ENCODE peak calls at places on chromosomes 12 and 14, in seven cellular contexts. R is H9, G is IMR-90, Z is mesenchymal stem cell, C is H1, W is mesendoderm, M is trophoblast cell. K is an unnamed sample.

GRCh38 chr14:61201171-61201570 is 80.0 kb downstream of the TMEM30B start:
- DNase-seq in R (no peak), G (no peak), Z (no peak), C (no peak), W (no peak), M (no peak), K (no peak)

GRCh38 chr14:94640721-94641631 is 28.8 kb downstream of the SERPINA3 start:
- DNase-seq in R (no peak), G (no peak), Z (no peak), C (no peak), W (peak; percentile 51), M (no peak), K (no peak)

GRCh38 chr12:12885060-12885792 is 6.1 kb upstream of the GPRC5A start:
- DNase-seq in R (peak; percentile 69), G (no peak), Z (no peak), C (no peak), W (peak; percentile 74), M (no peak), K (no peak)

GRCh38 chr14:98278805-98279204 is 993.2 kb downstream of the BCL11B start:
- DNase-seq in R (no peak), G (no peak), Z (no peak), C (no peak), W (no peak), M (no peak), K (no peak)

GRCh38 chr12:52362118-52362726 is 5.1 kb downstream of the KRT85 start:
- DNase-seq in R (peak; percentile 73), G (no peak), Z (no peak), C (no peak), W (peak; percentile 13), M (no peak), K (no peak)

GRCh38 chr12:4830568-4830967 is 79.1 kb upstream of the KCNA1 start:
- DNase-seq in R (peak; percentile 55), G (no peak), Z (no peak), C (no peak), W (no peak), M (no peak), K (no peak)

GRCh38 chr12:111091036-111091435 is 170.7 kb upstream of the MYL2 start:
- DNase-seq in R (no peak), G (no peak), Z (no peak), C (no peak), W (no peak), M (no peak), K (no peak)

GRCh38 chr12:68240079-68240478 is 13.3 kb downstream of the IL22 start:
- DNase-seq in R (no peak), G (peak; percentile 82), Z (peak; percentile 92), C (no peak), W (peak; percentile 23), M (no peak), K (no peak)

GRCh38 chr14:63342381-63342780 is 23.6 kb upstream of the GPHB5 start:
- DNase-seq in R (no peak), G (peak; percentile 2), Z (no peak), C (no peak), W (peak; percentile 12), M (no peak), K (no peak)

GRCh38 chr12:116592731-116593130 is 33.5 kb downstream of the MAP1LC3B2 start:
- DNase-seq in R (no peak), G (no peak), Z (no peak), C (no peak), W (no peak), M (no peak), K (no peak)

GRCh38 chr12:27244680-27245005 is 557 bp downstream of the STK38L start:
- DNase-seq in R (no peak), G (peak; percentile 58), Z (no peak), C (no peak), W (no peak), M (no peak), K (no peak)

GRCh38 chr14:84144166-84144565 is 1385.8 kb upstream of the FLRT2 start:
- DNase-seq in R (no peak), G (peak; percentile 28), Z (peak; percentile 39), C (no peak), W (peak; percentile 28), M (no peak), K (no peak)

GRCh38 chr12:30754383-30754749 is 385 bp downstream of the CAPRIN2 start:
- DNase-seq in R (no peak), G (no peak), Z (no peak), C (no peak), W (no peak), M (no peak), K (no peak)

GRCh38 chr12:107319536-107320030 is 226.2 kb upstream of the CRY1 start:
- DNase-seq in R (no peak), G (no peak), Z (no peak), C (no peak), W (no peak), M (no peak), K (no peak)

GRCh38 chr12:19186722-19187661 is 57.5 kb downstream of the PLEKHA5 start:
- DNase-seq in R (no peak), G (peak; percentile 71), Z (peak; percentile 67), C (no peak), W (peak; percentile 65), M (no peak), K (peak; percentile 15)

GRCh38 chr14:101363880-101364391 is 197.4 kb upstream of the DIO3 start:
- DNase-seq in R (no peak), G (no peak), Z (no peak), C (no peak), W (no peak), M (no peak), K (no peak)

GRCh38 chr12:49462103-49462739 is 76.6 kb upstream of the KCNH3 start:
- DNase-seq in R (no peak), G (no peak), Z (no peak), C (no peak), W (peak; percentile 6), M (no peak), K (no peak)

GRCh38 chr14:104399432-104400155 is 180.0 kb upstream of the C14orf180 start:
- DNase-seq in R (peak; percentile 29), G (no peak), Z (no peak), C (no peak), W (peak; percentile 65), M (no peak), K (no peak)

GRCh38 chr12:120150919-120151525 is 34.5 kb upstream of the RAB35 start:
- DNase-seq in R (no peak), G (no peak), Z (no peak), C (no peak), W (no peak), M (no peak), K (no peak)

GRCh38 chr14:76820700-76821099 is 5.5 kb upstream of the LRRC74A start:
- DNase-seq in R (no peak), G (no peak), Z (no peak), C (no peak), W (no peak), M (no peak), K (no peak)

GRCh38 chr12:117151195-117152031 is 38.9 kb downstream of the FBXO21 start:
- DNase-seq in R (peak; percentile 92), G (peak; percentile 41), Z (peak; percentile 57), C (peak; percentile 44), W (peak; percentile 88), M (peak; percentile 68), K (peak; percentile 70)

GRCh38 chr12:131783915-131784541 is 44.2 kb upstream of the MMP17 start:
- DNase-seq in R (peak; percentile 72), G (peak; percentile 86), Z (peak; percentile 87), C (no peak), W (peak; percentile 90), M (peak; percentile 10), K (no peak)

GRCh38 chr12:3428631-3429030 is 62.4 kb upstream of the PRMT8 start:
- DNase-seq in R (no peak), G (no peak), Z (no peak), C (no peak), W (no peak), M (no peak), K (no peak)

GRCh38 chr12:95805864-95806669 is 15.5 kb upstream of the NTN4 start:
- DNase-seq in R (no peak), G (peak; percentile 99), Z (peak; percentile 95), C (no peak), W (peak; percentile 49), M (peak; percentile 38), K (no peak)

GRCh38 chr12:2119266-2119665 is 66.5 kb downstream of the CACNA1C start:
- DNase-seq in R (no peak), G (no peak), Z (no peak), C (no peak), W (no peak), M (no peak), K (no peak)

GRCh38 chr12:113271853-113272561 is 50.7 kb downstream of the TPCN1 start:
- DNase-seq in R (no peak), G (peak; percentile 83), Z (peak; percentile 89), C (no peak), W (peak; percentile 51), M (peak; percentile 29), K (no peak)

GRCh38 chr12:58171914-58172313 is 230.5 kb downstream of the ATP23 start:
- DNase-seq in R (no peak), G (peak; percentile 39), Z (no peak), C (no peak), W (no peak), M (no peak), K (no peak)

DNA sequence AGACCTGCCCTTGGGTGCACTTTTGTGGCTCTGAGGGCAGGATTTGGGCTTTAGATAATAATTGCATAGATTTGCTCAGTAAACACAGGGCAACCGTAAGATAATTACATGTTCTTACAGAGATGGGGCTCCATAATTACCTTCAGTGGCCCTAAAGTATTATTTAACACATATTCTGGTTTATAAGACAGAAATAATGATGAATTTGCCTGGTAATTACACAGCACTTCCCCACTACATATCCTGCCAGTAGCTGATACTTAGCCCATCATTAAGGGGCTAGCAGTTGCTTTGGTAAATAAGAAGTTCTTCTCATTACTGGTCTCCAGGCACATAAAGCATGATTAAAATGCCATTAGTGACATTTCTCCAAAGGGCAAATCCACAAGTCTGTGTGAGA is 158.7 kb downstream of the NUAK1 start:
- DNase-seq in R (no peak), G (no peak), Z (no peak), C (no peak), W (no peak), M (no peak), K (no peak)
- H4K8ac ChIP-seq in R (no peak overlapping the region), G (no peak overlapping the region), Z (no peak overlapping the region), C (no peak overlapping the region), W (no peak overlapping the region), M (no peak overlapping the region), K (no peak overlapping the region)

DNA sequence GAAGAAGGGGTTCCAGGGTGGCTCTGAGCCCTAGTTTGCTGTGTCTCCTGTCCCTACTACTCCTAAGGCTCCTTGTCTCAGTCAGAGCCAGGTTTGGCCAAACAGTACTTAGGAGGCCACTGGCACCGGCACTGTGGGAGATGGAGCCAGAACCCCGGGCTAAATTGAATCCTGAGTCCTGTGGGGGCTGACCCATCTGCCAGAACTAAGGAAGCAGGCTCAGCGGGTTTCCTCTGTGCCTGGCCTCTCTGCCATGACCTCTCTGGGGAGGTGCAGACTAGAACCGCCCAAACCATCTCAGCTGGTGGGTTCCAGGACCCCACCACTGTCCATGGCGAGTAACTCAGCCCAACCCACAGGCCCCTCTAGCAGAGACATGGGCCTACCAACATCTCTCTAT is 5.5 kb downstream of the ACTN1 start:
- DNase-seq in R (no peak), G (no peak), Z (no peak), C (no peak), W (no peak), M (no peak), K (no peak)
- H3K4me1 ChIP-seq in R (peaks cover 28% of the 10 kb centered on the region), G (peaks cover 64% of the 10 kb centered on the region), Z (peaks cover 45% of the 10 kb centered on the region), C (peaks cover 18% of the 10 kb centered on the region), W (peaks cover 18% of the 10 kb centered on the region), M (peaks cover 49% of the 10 kb centered on the region), K (peaks cover 27% of the 10 kb centered on the region)

GRCh38 chr14:79920180-79920579 is 291.1 kb downstream of the DIO2 start:
- DNase-seq in R (no peak), G (no peak), Z (no peak), C (no peak), W (no peak), M (no peak), K (no peak)
- H4K8ac ChIP-seq in R (no peak overlapping the region), G (no peak overlapping the region), Z (no peak overlapping the region), C (no peak overlapping the region), W (no peak overlapping the region), M (no peak overlapping the region), K (no peak overlapping the region)

GRCh38 chr12:21696603-21697002 is 39.0 kb upstream of the LDHB start:
- DNase-seq in R (no peak), G (no peak), Z (no peak), C (no peak), W (no peak), M (no peak), K (no peak)
- H3K4me1 ChIP-seq in R (no peaks in the 10 kb centered on the region), G (peaks cover 2% of the 10 kb centered on the region), Z (peaks cover 2% of the 10 kb centered on the region), C (no peaks in the 10 kb centered on the region), W (no peaks in the 10 kb centered on the region), M (no peaks in the 10 kb centered on the region), K (no peaks in the 10 kb centered on the region)

K was measured in neuronal stem cell.